ENCODE peak calls at places on chromosomes 6 and 20, in seven cellular contexts. J, I, Z, Y, A, U and V are unnamed samples.

GRCh38 chr6:90676516-90676915 is 89.6 kb upstream of the MAP3K7 start:
- DNase-seq in J (no peak), I (no peak), Z (no peak), Y (no peak), A (no peak), U (no peak), V (no peak)

GRCh38 chr6:67630146-67630545 is 1004.9 kb upstream of the ADGRB3 start:
- DNase-seq in J (peak; percentile 70), I (no peak), Z (peak; percentile 91), Y (no peak), A (peak; percentile 97), U (peak; percentile 15), V (no peak)

GRCh38 chr6:7171119-7171518 is 63.4 kb downstream of the RREB1 start:
- DNase-seq in J (no peak), I (no peak), Z (no peak), Y (no peak), A (no peak), U (no peak), V (no peak)

GRCh38 chr6:110688661-110689268 is 126.5 kb downstream of the CDK19 start:
- DNase-seq in J (no peak), I (peak; percentile 74), Z (no peak), Y (no peak), A (no peak), U (no peak), V (no peak)

GRCh38 chr6:109606362-109606761 is 84.6 kb downstream of the AK9 start:
- DNase-seq in J (no peak), I (no peak), Z (no peak), Y (no peak), A (no peak), U (no peak), V (no peak)

GRCh38 chr6:161226005-161226964 is 47.6 kb downstream of the AGPAT4 start:
- DNase-seq in J (no peak), I (no peak), Z (no peak), Y (no peak), A (no peak), U (no peak), V (no peak)

GRCh38 chr20:35341366-35342028 is 49.3 kb upstream of the FAM83C start:
- DNase-seq in J (peak; percentile 75), I (no peak), Z (no peak), Y (no peak), A (no peak), U (no peak), V (no peak)

GRCh38 chr6:38517005-38517404 is 122.7 kb downstream of the BTBD9 start:
- DNase-seq in J (peak; percentile 5), I (no peak), Z (peak; percentile 15), Y (no peak), A (no peak), U (no peak), V (no peak)

GRCh38 chr20:35301426-35301825 is 9.2 kb upstream of the FAM83C start:
- DNase-seq in J (no peak), I (no peak), Z (no peak), Y (no peak), A (no peak), U (no peak), V (no peak)

GRCh38 chr20:50181344-50181743 is 9.3 kb upstream of the CEBPB start:
- DNase-seq in J (no peak), I (no peak), Z (no peak), Y (no peak), A (no peak), U (no peak), V (no peak)

GRCh38 chr20:32969356-32970114 is 34.7 kb downstream of the SUN5 start:
- DNase-seq in J (no peak), I (no peak), Z (no peak), Y (no peak), A (no peak), U (no peak), V (no peak)

GRCh38 chr6:82841309-82841708 is 224.3 kb downstream of the UBE3D start:
- DNase-seq in J (no peak), I (no peak), Z (no peak), Y (no peak), A (no peak), U (no peak), V (no peak)

GRCh38 chr20:33539129-33539528 is 49.2 kb downstream of the CBFA2T2 start:
- DNase-seq in J (no peak), I (no peak), Z (no peak), Y (no peak), A (peak; percentile 48), U (no peak), V (no peak)

GRCh38 chr20:46188866-46189265 is 70.8 kb downstream of the CD40 start:
- DNase-seq in J (no peak), I (no peak), Z (no peak), Y (no peak), A (no peak), U (no peak), V (no peak)

GRCh38 chr6:156786652-156787051 is 9.5 kb downstream of the ARID1B start:
- DNase-seq in J (no peak), I (no peak), Z (no peak), Y (no peak), A (no peak), U (no peak), V (no peak)

GRCh38 chr20:50883856-50884255 is 47.4 kb downstream of the ADNP start:
- DNase-seq in J (no peak), I (no peak), Z (no peak), Y (no peak), A (no peak), U (no peak), V (no peak)

GRCh38 chr6:70108230-70108629 is 194.7 kb downstream of the COL9A1 start:
- DNase-seq in J (peak; percentile 35), I (no peak), Z (peak; percentile 18), Y (no peak), A (peak; percentile 66), U (peak; percentile 30), V (no peak)

GRCh38 chr6:10850728-10851127 is 12.4 kb upstream of the MAK start:
- DNase-seq in J (no peak), I (no peak), Z (no peak), Y (no peak), A (no peak), U (no peak), V (no peak)

GRCh38 chr6:46325561-46326525 is 155.1 kb upstream of the ENPP5 start:
- DNase-seq in J (peak; percentile 75), I (peak; percentile 41), Z (peak; percentile 7), Y (no peak), A (peak; percentile 72), U (no peak), V (peak; percentile 3)

GRCh38 chr6:392441-393390 is 1.2 kb downstream of the IRF4 start:
- DNase-seq in J (no peak), I (no peak), Z (no peak), Y (no peak), A (no peak), U (no peak), V (peak; percentile 64)

GRCh38 chr6:49980898-49981297 is 11.5 kb upstream of the DEFB113 start:
- DNase-seq in J (peak; percentile 20), I (no peak), Z (no peak), Y (no peak), A (peak; percentile 21), U (peak; percentile 7), V (peak; percentile 41)

GRCh38 chr6:99119109-99120031 is 171.6 kb upstream of the FBXL4 start:
- DNase-seq in J (peak; percentile 43), I (no peak), Z (peak; percentile 47), Y (no peak), A (peak; percentile 49), U (peak; percentile 26), V (peak; percentile 17)

GRCh38 chr6:133697666-133698065 is 191.2 kb upstream of the TCF21 start:
- DNase-seq in J (peak; percentile 77), I (no peak), Z (peak; percentile 9), Y (no peak), A (peak; percentile 56), U (no peak), V (no peak)

GRCh38 chr6:100796049-100796823 is 84.9 kb downstream of the ASCC3 start:
- DNase-seq in J (no peak), I (no peak), Z (no peak), Y (no peak), A (no peak), U (no peak), V (peak; percentile 15)
- TF ChIP-seq CTCF in J (no peak), I (no peak), Z (no peak), Y (no peak), A (no peak), U (no peak), V (peak; percentile 17)

DNA sequence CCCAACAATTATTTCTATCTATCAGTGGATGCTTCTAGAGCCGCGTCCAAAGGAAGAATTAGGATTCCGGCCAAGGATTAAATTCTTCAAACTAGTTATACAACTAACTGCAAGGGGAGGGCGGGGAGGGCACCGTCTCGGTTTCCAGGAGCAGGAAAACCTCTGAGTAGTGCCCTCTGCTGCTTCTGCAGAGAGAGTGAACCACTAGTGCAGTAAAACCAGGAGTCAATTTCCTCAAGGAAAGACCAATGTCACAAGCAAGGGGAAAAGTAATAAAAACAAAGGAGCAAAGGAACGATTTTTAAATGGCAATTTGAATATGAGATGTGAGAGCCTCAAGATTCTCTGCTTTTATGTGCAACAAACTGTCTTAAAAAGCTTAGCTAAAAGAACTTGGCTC is 16.5 kb upstream of the UBE2J1 start:
- DNase-seq in J (peak; percentile 72), I (peak; percentile 65), Z (peak; percentile 47), Y (no peak), A (peak; percentile 59), U (peak; percentile 60), V (no peak)
- TF ChIP-seq CTCF in J (peak; percentile 70), I (peak; percentile 54), Z (peak; percentile 72), Y (peak; percentile 58), A (peak; percentile 52), U (peak; percentile 27), V (peak; percentile 18)

DNA sequence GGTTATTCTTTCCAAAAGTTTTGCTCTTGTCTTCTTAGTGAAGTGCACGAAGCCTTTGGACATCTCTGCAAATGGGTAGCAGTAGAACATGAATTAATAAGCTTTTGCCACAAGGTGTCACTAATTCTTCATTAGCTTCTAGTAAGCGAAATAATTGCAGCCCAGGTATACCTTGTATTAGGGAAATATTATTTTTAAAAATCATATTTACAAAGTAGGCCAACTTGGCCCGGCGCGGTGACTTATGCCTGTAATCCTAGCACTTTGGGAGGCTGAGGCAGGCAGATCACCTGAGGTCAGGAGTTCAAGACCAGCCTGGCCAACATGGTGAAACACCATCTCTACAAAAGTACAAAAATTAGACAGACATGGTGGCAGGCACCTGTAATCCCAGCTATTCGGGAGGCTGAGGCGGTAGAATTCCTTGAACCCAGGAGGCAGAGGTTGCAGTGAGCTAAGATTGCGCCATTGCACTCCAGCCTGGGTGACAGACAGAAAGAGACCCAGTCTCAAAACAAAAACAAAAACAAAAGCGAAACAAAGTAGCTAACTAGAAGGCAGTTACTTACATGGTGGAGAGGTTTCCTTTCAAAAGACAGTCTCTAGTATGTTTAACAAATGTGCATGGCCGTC is 8.8 kb upstream of the RSPH3 start:
- DNase-seq in J (peak; percentile 26), I (no peak), Z (no peak), Y (no peak), A (peak; percentile 57), U (peak; percentile 52), V (peak; percentile 57)
- TF ChIP-seq CTCF in J (peak; percentile 56), I (peak; percentile 43), Z (peak; percentile 38), Y (peak; percentile 34), A (peak; percentile 20), U (peak; percentile 53), V (peak; percentile 27)

GRCh38 chr20:63323298-63323820 is 30.4 kb downstream of the COL20A1 start:
- DNase-seq in J (no peak), I (no peak), Z (no peak), Y (no peak), A (no peak), U (no peak), V (no peak)
- TF ChIP-seq CTCF in J (peak; percentile 27), I (no peak), Z (peak; percentile 18), Y (no peak), A (peak; percentile 28), U (no peak), V (no peak)